ENCODE peak calls at places on chromosomes 4 and X, in six cellular contexts. R is suprapubic skin, L is right lobe of liver, X is tibial nerve, W is adrenal gland, K is A549. T is an unnamed sample.
A peak's percentile ranks its signal among the peaks of the same experiment; 100 is the strongest.

GRCh38 chrX:143683486-143683885 is 37.1 kb downstream of the SPANXN2 start:
- DNase-seq in R (no peak), L (no peak), X (no peak), W (no peak), K (no peak), T (no peak)

GRCh38 chr4:86977621-86978184 is 42.9 kb downstream of the AFF1 start:
- DNase-seq in R (no peak), L (no peak), X (no peak), W (no peak), K (peak; percentile 76), T (no peak)

GRCh38 chr4:110155632-110156031 is 42.8 kb downstream of the ELOVL6 start:
- DNase-seq in R (no peak), L (no peak), X (no peak), W (no peak), K (no peak), T (no peak)

GRCh38 chr4:167903291-167903721 is 189.0 kb upstream of the ANXA10 start:
- DNase-seq in R (no peak), L (no peak), X (no peak), W (no peak), K (peak; percentile 1), T (no peak)

GRCh38 chrX:106171293-106171692 is 3.2 kb downstream of the PWWP3B start:
- DNase-seq in R (no peak), L (no peak), X (no peak), W (no peak), K (no peak), T (no peak)

GRCh38 chr4:23881052-23881501 is 8.8 kb downstream of the PPARGC1A start:
- DNase-seq in R (no peak), L (no peak), X (no peak), W (peak; percentile 50), K (no peak), T (no peak)

GRCh38 chr4:88720749-88721428 is 23.3 kb upstream of the NAP1L5 start:
- DNase-seq in R (no peak), L (no peak), X (no peak), W (no peak), K (no peak), T (no peak)

GRCh38 chr4:184267673-184268573 is 50.2 kb upstream of the ENPP6 start:
- DNase-seq in R (no peak), L (peak; percentile 54), X (peak; percentile 32), W (peak; percentile 50), K (peak; percentile 37), T (no peak)

GRCh38 chr4:30854566-30854965 is 134.4 kb downstream of the PCDH7 start:
- DNase-seq in R (no peak), L (no peak), X (no peak), W (no peak), K (no peak), T (no peak)

DNA sequence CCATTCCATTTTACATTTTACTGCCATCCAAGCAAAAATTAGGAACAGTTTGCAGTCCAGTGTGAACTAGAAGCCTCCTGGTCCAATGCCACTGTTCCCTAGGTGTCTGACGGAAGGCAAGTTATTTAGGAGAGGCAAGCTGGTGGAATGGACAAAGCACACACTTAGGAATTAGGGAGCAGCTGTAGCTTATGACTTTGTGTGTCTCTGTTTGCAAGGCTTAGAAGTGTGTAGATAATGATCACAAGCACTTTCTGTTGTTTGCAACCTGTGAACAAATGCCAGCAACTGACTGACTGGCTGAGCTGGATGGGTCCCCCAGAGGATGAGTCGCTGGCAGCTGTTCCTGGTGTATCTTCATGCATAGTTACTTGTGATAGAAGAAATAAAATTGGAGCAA is 64.1 kb upstream of the BEND4 start:
- DNase-seq in R (no peak), L (no peak), X (no peak), W (no peak), K (no peak), T (no peak)
- H3K9me3 ChIP-seq in R (no peaks in the 10 kb centered on the region), L (no peaks in the 10 kb centered on the region), X (no peaks in the 10 kb centered on the region), W (no peaks in the 10 kb centered on the region), K (no peaks in the 10 kb centered on the region), T (no peaks in the 10 kb centered on the region)

GRCh38 chrX:107627792-107628661 is at the start of gene PRPS1:
- DNase-seq in R (peak; percentile 94), L (peak; percentile 89), X (peak; percentile 84), W (peak; percentile 94), K (peak; percentile 91), T (peak; percentile 92)
- TF ChIP-seq POLR2A in R (no peak), L (peak; percentile 77), X (peak; percentile 81), W (peak; percentile 44), K (peak; percentile 55), T (peak; percentile 54)

GRCh38 chrX:2552621-2553297 is 52.0 kb upstream of the DHRSX start:
- DNase-seq in R (no peak), L (no peak), X (peak; percentile 8), W (no peak), K (peak; percentile 29), T (no peak)
- H3K9me3 ChIP-seq in R (no peaks in the 10 kb centered on the region), L (no peaks in the 10 kb centered on the region), X (no peaks in the 10 kb centered on the region), W (no peaks in the 10 kb centered on the region), K (peaks cover 5% of the 10 kb centered on the region), T (no peaks in the 10 kb centered on the region)

GRCh38 chr4:55158957-55159356 is 33.6 kb upstream of the KDR start:
- DNase-seq in R (no peak), L (no peak), X (no peak), W (no peak), K (no peak), T (no peak)
- TF ChIP-seq POLR2A in R (no peak), L (no peak), X (no peak), W (no peak), K (no peak), T (no peak)

T was measured in uterus.